ENCODE peak calls at places on chromosomes 6 and 20, in five cellular contexts. F is mesenchymal stem cell, E is H9, D is neuronal stem cell, Y is H1. C is an unnamed sample.

GRCh38 chr6:28747083-28747630 is 176.6 kb downstream of the TRIM27 start:
- DNase-seq in Y (no peak), D (no peak), F (no peak), E (no peak), C (no peak)

GRCh38 chr20:4383966-4384365 is 337.7 kb upstream of the PRND start:
- DNase-seq in F (no peak), D (no peak), Y (no peak), E (no peak), C (no peak)

GRCh38 chr20:48329676-48330644 is 497.8 kb downstream of the PREX1 start:
- DNase-seq in F (peak; percentile 16), D (no peak), E (peak; percentile 55), Y (no peak), C (no peak)

GRCh38 chr20:34220581-34220980 is 20.6 kb upstream of the ASIP start:
- DNase-seq in Y (no peak), D (no peak), F (peak; percentile 64), E (no peak), C (no peak)

GRCh38 chr6:34022873-34023255 is 123.0 kb downstream of the GRM4 start:
- DNase-seq in F (no peak), D (no peak), Y (no peak), E (no peak), C (no peak)

GRCh38 chr6:130778946-130779657 is 48.1 kb upstream of the SMLR1 start:
- DNase-seq in Y (no peak), E (no peak), D (no peak), F (peak; percentile 73), C (no peak)

GRCh38 chr6:167424060-167424673 is 99.3 kb downstream of the TTLL2 start:
- DNase-seq in E (peak; percentile 45), Y (no peak), F (no peak), D (no peak), C (peak; percentile 44)

GRCh38 chr20:41249781-41250281 is 67.7 kb downstream of the ZHX3 start:
- DNase-seq in E (peak; percentile 86), Y (peak; percentile 78), D (peak; percentile 48), F (peak; percentile 82), C (peak; percentile 12)

GRCh38 chr6:101195581-101195980 is 197.9 kb upstream of the GRIK2 start:
- DNase-seq in F (peak; percentile 55), D (no peak), Y (no peak), E (no peak), C (peak; percentile 57)

GRCh38 chr20:21090738-21091120 is 15.4 kb downstream of the LINC00237 start:
- DNase-seq in Y (no peak), D (no peak), E (no peak), F (no peak), C (no peak)

GRCh38 chr6:75220365-75220764 is 14.5 kb upstream of the COL12A1 start:
- DNase-seq in E (no peak), D (no peak), F (no peak), Y (no peak), C (no peak)

GRCh38 chr6:14110001-14110818 is 7.4 kb upstream of the CD83 start:
- DNase-seq in E (no peak), D (no peak), Y (no peak), F (no peak), C (no peak)

GRCh38 chr6:7264686-7265384 is 48.2 kb downstream of the SSR1 start:
- DNase-seq in E (no peak), Y (no peak), D (no peak), F (no peak), C (no peak)

GRCh38 chr20:41960166-41960565 is 342.0 kb upstream of the CHD6 start:
- DNase-seq in Y (no peak), F (no peak), D (no peak), E (no peak), C (peak; percentile 49)

GRCh38 chr6:87909849-87910248 is 137.8 kb upstream of the SPACA1 start:
- DNase-seq in Y (no peak), D (no peak), F (no peak), E (no peak), C (peak; percentile 4)

GRCh38 chr20:36773548-36774242 is at the start of gene DSN1:
- DNase-seq in F (peak; percentile 96), Y (peak; percentile 100), D (peak; percentile 98), E (peak; percentile 98), C (peak; percentile 99)

GRCh38 chr20:63735859-63736718 is at the start of gene LIME1:
- DNase-seq in E (peak; percentile 33), D (no peak), Y (peak; percentile 45), F (no peak), C (no peak)

GRCh38 chr20:3846740-3847418 is at the start of gene MAVS:
- DNase-seq in Y (peak; percentile 92), D (peak; percentile 82), F (peak; percentile 86), E (peak; percentile 90), C (peak; percentile 88)

GRCh38 chr6:153312633-153313032 is 181.6 kb upstream of the RGS17 start:
- DNase-seq in E (peak; percentile 55), F (peak; percentile 67), D (no peak), Y (peak; percentile 48), C (no peak)

GRCh38 chr6:87151786-87152527 is 3.4 kb upstream of the ZNF292 start:
- DNase-seq in E (peak; percentile 68), Y (peak; percentile 85), F (peak; percentile 66), D (peak; percentile 52), C (peak; percentile 80)

GRCh38 chr6:20438462-20439070 is 36.9 kb downstream of the E2F3 start:
- DNase-seq in F (no peak), D (peak; percentile 12), Y (no peak), E (no peak), C (no peak)

GRCh38 chr6:75368151-75368779 is 83.7 kb upstream of the TMEM30A start:
- DNase-seq in D (peak; percentile 33), Y (peak; percentile 56), F (peak; percentile 47), E (peak; percentile 76), C (peak; percentile 80)

GRCh38 chr20:32567384-32568178 is 17.6 kb downstream of the NOL4L start:
- DNase-seq in F (no peak), D (no peak), E (no peak), Y (no peak), C (no peak)

GRCh38 chr6:34005845-34006644 is 139.8 kb downstream of the GRM4 start:
- DNase-seq in D (no peak), F (no peak), E (peak; percentile 84), Y (no peak), C (no peak)

GRCh38 chr6:85641916-85642773 is 541 bp downstream of the SYNCRIP start:
- DNase-seq in E (peak; percentile 45), Y (no peak), F (peak; percentile 72), D (peak; percentile 17), C (peak; percentile 27)

GRCh38 chr6:119158057-119158848 is 79.8 kb upstream of the FAM184A start:
- DNase-seq in F (peak; percentile 41), D (no peak), Y (no peak), E (no peak), C (no peak)

GRCh38 chr6:158717341-158718328 is 67.8 kb downstream of the SYTL3 start:
- DNase-seq in D (no peak), F (no peak), Y (no peak), E (no peak), C (no peak)

GRCh38 chr6:93894521-93894920 is 475.2 kb upstream of the EPHA7 start:
- DNase-seq in E (no peak), F (peak; percentile 1), D (no peak), Y (no peak), C (no peak)
- H2BK12ac ChIP-seq in E (no peak overlapping the region), F (no peak overlapping the region), D (no peak overlapping the region), Y (no peak overlapping the region), C (no peak overlapping the region)

GRCh38 chr6:148347076-148348054 is 4.7 kb downstream of the SASH1 start:
- DNase-seq in Y (no peak), F (no peak), E (no peak), D (no peak), C (no peak)
- H3K18ac ChIP-seq in Y (no peak overlapping the region), F (no peak overlapping the region), E (peak overlapping the region; percentile 60), D (no peak overlapping the region), C (no peak overlapping the region)

GRCh38 chr20:31514154-31515071 is at the start of gene HM13:
- DNase-seq in F (peak; percentile 95), Y (peak; percentile 90), D (peak; percentile 93), E (peak; percentile 95), C (peak; percentile 90)
- H3K9ac ChIP-seq in F (peak within 1 kb of the TSS; percentile 97), Y (peak within 1 kb of the TSS; percentile 90), D (peak within 1 kb of the TSS; percentile 99), E (peak within 1 kb of the TSS; percentile 53), C (peak within 1 kb of the TSS; percentile 61)

GRCh38 chr20:59800309-59800708 is 133.1 kb downstream of the SYCP2 start:
- DNase-seq in E (no peak), D (no peak), F (no peak), Y (no peak), C (no peak)
- H2BK12ac ChIP-seq in E (no peak overlapping the region), D (no peak overlapping the region), F (no peak overlapping the region), Y (no peak overlapping the region), C (no peak overlapping the region)

C was measured in trophoblast cell.